ENCODE peak calls at places on chromosomes 2 and 18, in seven cellular contexts. One of them, this sample, is unnamed.

GRCh38 chr2:241703128-241703604 is 1.3 kb downstream of the ING5 start:
- DNase-seq in ACHN: no peak
- DNase-seq in AG09309: no peak
- DNase-seq in right atrium auricular region: no peak
- DNase-seq in NCI-H1930: no peak
- DNase-seq in MV-4-11: no peak
- DNase-seq in stimulated activated CD8-positive, alpha-beta memory T cell treated with anti-CD3 and anti-CD28 coated beads, Interleukin-15, amount 100 ng/mL, for 1 hour: no peak
- DNase-seq in this sample: no peak

GRCh38 chr2:47265751-47266231 is 110.7 kb upstream of the STPG4 start:
- DNase-seq in ACHN: no peak
- DNase-seq in AG09309: no peak
- DNase-seq in right atrium auricular region: no peak
- DNase-seq in NCI-H1930: no peak
- DNase-seq in MV-4-11: no peak
- DNase-seq in stimulated activated CD8-positive, alpha-beta memory T cell treated with anti-CD3 and anti-CD28 coated beads, Interleukin-15, amount 100 ng/mL, for 1 hour: no peak
- DNase-seq in this sample: no peak

GRCh38 chr2:181275643-181276070 is 181.5 kb upstream of the ITGA4 start:
- DNase-seq in ACHN: no peak
- DNase-seq in AG09309: no peak
- DNase-seq in right atrium auricular region: no peak
- DNase-seq in NCI-H1930: no peak
- DNase-seq in MV-4-11: no peak
- DNase-seq in stimulated activated CD8-positive, alpha-beta memory T cell treated with anti-CD3 and anti-CD28 coated beads, Interleukin-15, amount 100 ng/mL, for 1 hour: no peak
- DNase-seq in this sample: no peak

GRCh38 chr18:59629894-59630293 is 67.3 kb downstream of the CCBE1 start:
- DNase-seq in ACHN: no peak
- DNase-seq in AG09309: no peak
- DNase-seq in right atrium auricular region: no peak
- DNase-seq in NCI-H1930: no peak
- DNase-seq in MV-4-11: no peak
- DNase-seq in stimulated activated CD8-positive, alpha-beta memory T cell treated with anti-CD3 and anti-CD28 coated beads, Interleukin-15, amount 100 ng/mL, for 1 hour: no peak
- DNase-seq in this sample: no peak

GRCh38 chr2:233165895-233166661 is 85.4 kb upstream of the ATG16L1 start:
- DNase-seq in ACHN: no peak
- DNase-seq in AG09309: peak
- DNase-seq in right atrium auricular region: peak
- DNase-seq in NCI-H1930: no peak
- DNase-seq in MV-4-11: peak
- DNase-seq in stimulated activated CD8-positive, alpha-beta memory T cell treated with anti-CD3 and anti-CD28 coated beads, Interleukin-15, amount 100 ng/mL, for 1 hour: no peak
- DNase-seq in this sample: no peak

GRCh38 chr2:134258684-134259408 is 5.0 kb downstream of the MGAT5 start:
- DNase-seq in ACHN: no peak
- DNase-seq in AG09309: no peak
- DNase-seq in right atrium auricular region: no peak
- DNase-seq in NCI-H1930: no peak
- DNase-seq in MV-4-11: peak
- DNase-seq in stimulated activated CD8-positive, alpha-beta memory T cell treated with anti-CD3 and anti-CD28 coated beads, Interleukin-15, amount 100 ng/mL, for 1 hour: peak
- DNase-seq in this sample: no peak

GRCh38 chr18:47168913-47169312 is 7.3 kb downstream of the IER3IP1 start:
- DNase-seq in ACHN: no peak
- DNase-seq in AG09309: no peak
- DNase-seq in right atrium auricular region: no peak
- DNase-seq in NCI-H1930: no peak
- DNase-seq in MV-4-11: peak
- DNase-seq in stimulated activated CD8-positive, alpha-beta memory T cell treated with anti-CD3 and anti-CD28 coated beads, Interleukin-15, amount 100 ng/mL, for 1 hour: no peak
- DNase-seq in this sample: no peak

GRCh38 chr2:134119672-134120159 is 134.2 kb upstream of the MGAT5 start:
- DNase-seq in ACHN: peak
- DNase-seq in AG09309: peak
- DNase-seq in right atrium auricular region: peak
- DNase-seq in NCI-H1930: peak
- DNase-seq in MV-4-11: peak
- DNase-seq in stimulated activated CD8-positive, alpha-beta memory T cell treated with anti-CD3 and anti-CD28 coated beads, Interleukin-15, amount 100 ng/mL, for 1 hour: peak
- DNase-seq in this sample: peak

GRCh38 chr2:118835739-118836410 is 11.6 kb downstream of the EN1 start:
- DNase-seq in ACHN: peak
- DNase-seq in AG09309: no peak
- DNase-seq in right atrium auricular region: no peak
- DNase-seq in NCI-H1930: no peak
- DNase-seq in MV-4-11: no peak
- DNase-seq in stimulated activated CD8-positive, alpha-beta memory T cell treated with anti-CD3 and anti-CD28 coated beads, Interleukin-15, amount 100 ng/mL, for 1 hour: no peak
- DNase-seq in this sample: no peak

GRCh38 chr2:219522111-219523030 is 8.1 kb downstream of the ASIC4 start:
- DNase-seq in ACHN: peak
- DNase-seq in AG09309: peak
- DNase-seq in right atrium auricular region: peak
- DNase-seq in NCI-H1930: no peak
- DNase-seq in MV-4-11: no peak
- DNase-seq in stimulated activated CD8-positive, alpha-beta memory T cell treated with anti-CD3 and anti-CD28 coated beads, Interleukin-15, amount 100 ng/mL, for 1 hour: no peak
- DNase-seq in this sample: peak

GRCh38 chr2:238776003-238776640 is 71.8 kb upstream of the TWIST2 start:
- DNase-seq in ACHN: no peak
- DNase-seq in AG09309: no peak
- DNase-seq in right atrium auricular region: no peak
- DNase-seq in NCI-H1930: no peak
- DNase-seq in MV-4-11: no peak
- DNase-seq in stimulated activated CD8-positive, alpha-beta memory T cell treated with anti-CD3 and anti-CD28 coated beads, Interleukin-15, amount 100 ng/mL, for 1 hour: no peak
- DNase-seq in this sample: no peak

GRCh38 chr2:136131961-136132839 is 14.3 kb upstream of the CXCR4 start:
- DNase-seq in ACHN: no peak
- DNase-seq in AG09309: no peak
- DNase-seq in right atrium auricular region: no peak
- DNase-seq in NCI-H1930: no peak
- DNase-seq in MV-4-11: peak
- DNase-seq in stimulated activated CD8-positive, alpha-beta memory T cell treated with anti-CD3 and anti-CD28 coated beads, Interleukin-15, amount 100 ng/mL, for 1 hour: no peak
- DNase-seq in this sample: no peak